ENCODE peak calls at places on chromosomes 7 and 10, in seven cellular contexts. One of them, this sample, is unnamed.

GRCh38 chr7:151550601-151551286 is 31.0 kb upstream of the RHEB start:
- DNase-seq in H1: no peak
- DNase-seq in H9: no peak
- DNase-seq in IMR-90: peak
- DNase-seq in mesendoderm: no peak
- DNase-seq in neuronal stem cell: no peak
- DNase-seq in trophoblast cell: no peak
- DNase-seq in this sample: peak

GRCh38 chr10:131937832-131938231 is 37.0 kb downstream of the PPP2R2D start:
- DNase-seq in H1: no peak
- DNase-seq in H9: no peak
- DNase-seq in trophoblast cell: peak
- DNase-seq in neuronal stem cell: no peak
- DNase-seq in IMR-90: no peak
- DNase-seq in mesendoderm: no peak
- DNase-seq in this sample: no peak

GRCh38 chr7:57437581-57437980 is 12.4 kb upstream of the ZNF716 start:
- DNase-seq in trophoblast cell: no peak
- DNase-seq in H1: no peak
- DNase-seq in mesendoderm: no peak
- DNase-seq in H9: no peak
- DNase-seq in IMR-90: no peak
- DNase-seq in neuronal stem cell: no peak
- DNase-seq in this sample: no peak

GRCh38 chr10:89414879-89415821 is 782 bp downstream of the IFIT5 start:
- DNase-seq in IMR-90: peak
- DNase-seq in trophoblast cell: peak
- DNase-seq in H1: peak
- DNase-seq in H9: peak
- DNase-seq in neuronal stem cell: peak
- DNase-seq in mesendoderm: peak
- DNase-seq in this sample: peak

GRCh38 chr10:118340486-118340885 is 1.6 kb downstream of the FAM204A start:
- DNase-seq in H9: no peak
- DNase-seq in IMR-90: no peak
- DNase-seq in H1: no peak
- DNase-seq in trophoblast cell: no peak
- DNase-seq in neuronal stem cell: no peak
- DNase-seq in mesendoderm: peak
- DNase-seq in this sample: no peak

GRCh38 chr7:85829817-85830432 is 643.1 kb upstream of the SEMA3D start:
- DNase-seq in H1: no peak
- DNase-seq in IMR-90: peak
- DNase-seq in trophoblast cell: no peak
- DNase-seq in H9: no peak
- DNase-seq in mesendoderm: no peak
- DNase-seq in neuronal stem cell: no peak
- DNase-seq in this sample: peak

GRCh38 chr10:79045566-79046175 is 23.1 kb upstream of the ZMIZ1 start:
- DNase-seq in H1: no peak
- DNase-seq in trophoblast cell: no peak
- DNase-seq in mesendoderm: no peak
- DNase-seq in H9: no peak
- DNase-seq in neuronal stem cell: no peak
- DNase-seq in IMR-90: no peak
- DNase-seq in this sample: no peak

GRCh38 chr7:83469076-83469475 is 179.9 kb downstream of the SEMA3E start:
- DNase-seq in IMR-90: peak
- DNase-seq in H9: no peak
- DNase-seq in mesendoderm: no peak
- DNase-seq in neuronal stem cell: no peak
- DNase-seq in trophoblast cell: no peak
- DNase-seq in H1: no peak
- DNase-seq in this sample: peak

GRCh38 chr10:86260564-86260963 is 106.0 kb downstream of the GRID1 start:
- DNase-seq in H9: peak
- DNase-seq in neuronal stem cell: no peak
- DNase-seq in H1: peak
- DNase-seq in mesendoderm: peak
- DNase-seq in trophoblast cell: no peak
- DNase-seq in IMR-90: no peak
- DNase-seq in this sample: no peak

GRCh38 chr10:26534384-26534783 is 96.2 kb downstream of the APBB1IP start:
- DNase-seq in H9: peak
- DNase-seq in IMR-90: no peak
- DNase-seq in H1: peak
- DNase-seq in mesendoderm: peak
- DNase-seq in neuronal stem cell: no peak
- DNase-seq in trophoblast cell: no peak
- DNase-seq in this sample: no peak

GRCh38 chr10:95500097-95500496 is 61.1 kb downstream of the SORBS1 start:
- DNase-seq in H9: no peak
- DNase-seq in neuronal stem cell: no peak
- DNase-seq in trophoblast cell: no peak
- DNase-seq in mesendoderm: no peak
- DNase-seq in IMR-90: no peak
- DNase-seq in H1: no peak
- DNase-seq in this sample: no peak

GRCh38 chr7:83359108-83359507 is 196.4 kb upstream of the PCLO start:
- DNase-seq in trophoblast cell: peak
- DNase-seq in IMR-90: no peak
- DNase-seq in mesendoderm: no peak
- DNase-seq in H1: no peak
- DNase-seq in H9: no peak
- DNase-seq in neuronal stem cell: no peak
- DNase-seq in this sample: no peak

GRCh38 chr7:55468495-55468894 is 103.4 kb downstream of the LANCL2 start:
- DNase-seq in IMR-90: no peak
- DNase-seq in neuronal stem cell: no peak
- DNase-seq in H9: no peak
- DNase-seq in mesendoderm: no peak
- DNase-seq in trophoblast cell: no peak
- DNase-seq in H1: no peak
- DNase-seq in this sample: no peak

GRCh38 chr7:117403737-117404136 is 23.6 kb downstream of the ASZ1 start:
- DNase-seq in H9: no peak
- DNase-seq in IMR-90: no peak
- DNase-seq in H1: no peak
- DNase-seq in mesendoderm: no peak
- DNase-seq in trophoblast cell: no peak
- DNase-seq in neuronal stem cell: no peak
- DNase-seq in this sample: no peak

GRCh38 chr10:110600487-110601101 is 33.1 kb downstream of the SMC3 start:
- DNase-seq in mesendoderm: peak
- DNase-seq in neuronal stem cell: peak
- DNase-seq in H9: peak
- DNase-seq in IMR-90: peak
- DNase-seq in H1: no peak
- DNase-seq in trophoblast cell: peak
- DNase-seq in this sample: peak

GRCh38 chr10:129335942-129336341 is 131.1 kb upstream of the MGMT start:
- DNase-seq in mesendoderm: no peak
- DNase-seq in IMR-90: no peak
- DNase-seq in H1: no peak
- DNase-seq in neuronal stem cell: no peak
- DNase-seq in H9: no peak
- DNase-seq in trophoblast cell: no peak
- DNase-seq in this sample: no peak

GRCh38 chr7:138151731-138152577 is 75.7 kb downstream of the AKR1D1 start:
- DNase-seq in H1: no peak
- DNase-seq in H9: no peak
- DNase-seq in IMR-90: no peak
- DNase-seq in trophoblast cell: no peak
- DNase-seq in mesendoderm: no peak
- DNase-seq in neuronal stem cell: no peak
- DNase-seq in this sample: no peak

GRCh38 chr10:3484306-3485187 is 300.5 kb downstream of the KLF6 start:
- DNase-seq in trophoblast cell: peak
- DNase-seq in H9: no peak
- DNase-seq in neuronal stem cell: no peak
- DNase-seq in IMR-90: peak
- DNase-seq in H1: no peak
- DNase-seq in mesendoderm: peak
- DNase-seq in this sample: peak

GRCh38 chr10:17782921-17783665 is 26.1 kb upstream of the MRC1 start:
- DNase-seq in trophoblast cell: peak
- DNase-seq in mesendoderm: no peak
- DNase-seq in neuronal stem cell: no peak
- DNase-seq in H9: no peak
- DNase-seq in IMR-90: peak
- DNase-seq in H1: no peak
- DNase-seq in this sample: no peak

GRCh38 chr10:68938884-68939283 is 17.1 kb upstream of the DDX21 start:
- DNase-seq in H9: no peak
- DNase-seq in mesendoderm: no peak
- DNase-seq in neuronal stem cell: no peak
- DNase-seq in IMR-90: no peak
- DNase-seq in trophoblast cell: no peak
- DNase-seq in H1: no peak
- DNase-seq in this sample: no peak

GRCh38 chr10:68934994-68935393 is 21.0 kb upstream of the DDX21 start:
- DNase-seq in trophoblast cell: no peak
- DNase-seq in H9: no peak
- DNase-seq in IMR-90: no peak
- DNase-seq in mesendoderm: no peak
- DNase-seq in neuronal stem cell: no peak
- DNase-seq in H1: no peak
- DNase-seq in this sample: no peak

GRCh38 chr10:68938117-68938516 is 17.9 kb upstream of the DDX21 start:
- DNase-seq in trophoblast cell: no peak
- DNase-seq in IMR-90: peak
- DNase-seq in H9: no peak
- DNase-seq in H1: no peak
- DNase-seq in neuronal stem cell: no peak
- DNase-seq in mesendoderm: no peak
- DNase-seq in this sample: no peak
- H2BK5ac ChIP-seq in trophoblast cell: no peak
- H2BK5ac ChIP-seq in IMR-90: no peak
- H2BK5ac ChIP-seq in H9: no peak
- H2BK5ac ChIP-seq in H1: no peak
- H2BK5ac ChIP-seq in neuronal stem cell: no peak
- H2BK5ac ChIP-seq in mesendoderm: no peak
- H2BK5ac ChIP-seq in this sample: no peak

GRCh38 chr10:74672430-74672829 is 154.0 kb upstream of the KAT6B start:
- DNase-seq in neuronal stem cell: no peak
- DNase-seq in trophoblast cell: no peak
- DNase-seq in H1: no peak
- DNase-seq in mesendoderm: no peak
- DNase-seq in IMR-90: no peak
- DNase-seq in H9: no peak
- DNase-seq in this sample: no peak
- H2BK5ac ChIP-seq in neuronal stem cell: no peak
- H2BK5ac ChIP-seq in trophoblast cell: no peak
- H2BK5ac ChIP-seq in H1: no peak
- H2BK5ac ChIP-seq in mesendoderm: no peak
- H2BK5ac ChIP-seq in IMR-90: no peak
- H2BK5ac ChIP-seq in H9: no peak
- H2BK5ac ChIP-seq in this sample: no peak

DNA sequence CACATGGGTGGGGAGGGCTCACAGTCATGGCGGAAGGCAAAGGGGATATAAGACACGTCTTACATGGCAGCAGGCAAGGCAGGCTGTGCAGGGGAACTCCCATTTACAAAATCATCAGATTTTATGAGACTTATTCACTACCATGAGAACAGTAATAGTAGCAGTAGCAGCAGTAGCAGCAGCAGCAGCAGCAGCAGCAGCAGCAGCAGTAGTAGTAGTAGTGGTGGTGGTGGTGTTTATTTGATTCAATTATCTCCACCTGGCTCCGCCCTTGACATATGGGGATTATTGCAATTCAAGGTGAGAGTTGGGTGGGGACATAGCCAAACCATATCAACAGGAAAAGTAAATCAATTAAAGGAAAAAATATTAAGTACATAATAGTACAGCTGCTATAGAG is 184.7 kb downstream of the LRMDA start:
- DNase-seq in H1: no peak
- DNase-seq in H9: no peak
- DNase-seq in neuronal stem cell: no peak
- DNase-seq in trophoblast cell: no peak
- DNase-seq in IMR-90: no peak
- DNase-seq in mesendoderm: no peak
- DNase-seq in this sample: no peak
- H2BK5ac ChIP-seq in H1: no peak
- H2BK5ac ChIP-seq in H9: no peak
- H2BK5ac ChIP-seq in neuronal stem cell: no peak
- H2BK5ac ChIP-seq in trophoblast cell: no peak
- H2BK5ac ChIP-seq in IMR-90: no peak
- H2BK5ac ChIP-seq in mesendoderm: no peak
- H2BK5ac ChIP-seq in this sample: no peak

GRCh38 chr7:134450296-134451000 is 8.5 kb downstream of the AKR1B1 start:
- DNase-seq in mesendoderm: no peak
- DNase-seq in neuronal stem cell: no peak
- DNase-seq in H1: no peak
- DNase-seq in H9: no peak
- DNase-seq in trophoblast cell: no peak
- DNase-seq in IMR-90: peak
- DNase-seq in this sample: peak
- H2BK5ac ChIP-seq in mesendoderm: no peak
- H2BK5ac ChIP-seq in neuronal stem cell: no peak
- H2BK5ac ChIP-seq in H1: no peak
- H2BK5ac ChIP-seq in H9: no peak
- H2BK5ac ChIP-seq in trophoblast cell: no peak
- H2BK5ac ChIP-seq in IMR-90: peak
- H2BK5ac ChIP-seq in this sample: no peak

DNA sequence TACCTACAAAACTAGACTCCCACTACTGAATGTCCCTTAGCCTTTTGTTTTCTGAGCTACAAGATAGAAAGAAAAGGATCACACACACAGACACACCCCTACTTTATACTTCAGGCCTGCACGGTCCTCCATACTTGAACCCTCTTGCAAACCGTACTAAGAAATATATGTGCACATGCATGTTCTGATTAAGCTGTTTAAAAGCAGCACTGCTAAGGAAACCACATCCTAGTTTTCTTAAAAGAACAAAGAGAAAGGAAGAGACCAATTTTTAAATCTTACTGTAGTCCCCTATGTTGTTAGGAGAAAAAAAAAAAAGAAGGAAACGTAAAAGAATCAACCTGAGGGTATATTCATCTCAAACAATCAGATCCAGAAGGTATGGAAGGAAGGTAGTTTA is 501.2 kb downstream of the PARD3 start:
- DNase-seq in H1: no peak
- DNase-seq in mesendoderm: no peak
- DNase-seq in trophoblast cell: no peak
- DNase-seq in IMR-90: no peak
- DNase-seq in H9: no peak
- DNase-seq in neuronal stem cell: no peak
- DNase-seq in this sample: no peak
- H2BK5ac ChIP-seq in H1: no peak
- H2BK5ac ChIP-seq in mesendoderm: no peak
- H2BK5ac ChIP-seq in trophoblast cell: no peak
- H2BK5ac ChIP-seq in IMR-90: peak
- H2BK5ac ChIP-seq in H9: no peak
- H2BK5ac ChIP-seq in neuronal stem cell: no peak
- H2BK5ac ChIP-seq in this sample: no peak

GRCh38 chr7:128800567-128800966 is 8.8 kb downstream of the CCDC136 start:
- DNase-seq in trophoblast cell: no peak
- DNase-seq in neuronal stem cell: no peak
- DNase-seq in mesendoderm: no peak
- DNase-seq in H1: no peak
- DNase-seq in H9: no peak
- DNase-seq in IMR-90: no peak
- DNase-seq in this sample: no peak
- H2BK5ac ChIP-seq in trophoblast cell: no peak
- H2BK5ac ChIP-seq in neuronal stem cell: no peak
- H2BK5ac ChIP-seq in mesendoderm: no peak
- H2BK5ac ChIP-seq in H1: no peak
- H2BK5ac ChIP-seq in H9: no peak
- H2BK5ac ChIP-seq in IMR-90: no peak
- H2BK5ac ChIP-seq in this sample: no peak

This sample was measured in mesenchymal stem cell.